ENCODE peak calls at places on chromosomes 6 and 20, in ten cellular contexts. P is astrocyte; W is HCT116; R is brain microvascular endothelial cell; E is left ventricle myocardium inferior; B is CD4-positive, alpha-beta T cell; G is K562; S is PC-3; D is uterus; V is heart right ventricle. X is an unnamed sample. For H3K27me3, the result is how much of the 10 kb centered on the place peaks cover.

GRCh38 chr6:43708857-43709653 is 21.5 kb upstream of the MRPS18A start:
- DNase-seq in E (no peak), G (no peak), P (peak), V (no peak), B (no peak), D (peak), R (peak), W (no peak), S (no peak), X (peak)

GRCh38 chr6:124149646-124150045 is 346.0 kb downstream of the NKAIN2 start:
- DNase-seq in S (no peak), D (no peak), R (no peak), P (no peak), W (no peak), B (no peak), E (no peak), V (no peak), G (no peak), X (no peak)

GRCh38 chr6:39128106-39128505 is 13.1 kb upstream of the SAYSD1 start:
- DNase-seq in D (no peak), G (no peak), W (no peak), E (no peak), B (no peak), S (no peak), V (no peak), R (no peak), P (no peak), X (peak)

GRCh38 chr20:21430031-21430430 is 32.7 kb upstream of the NKX2-4 start:
- DNase-seq in B (no peak), D (no peak), P (no peak), E (no peak), W (no peak), R (no peak), V (no peak), S (no peak), G (no peak), X (no peak)

GRCh38 chr6:150667977-150668716 is 68.5 kb downstream of the PLEKHG1 start:
- DNase-seq in E (peak), V (peak), W (peak), D (peak), R (peak), G (no peak), S (peak), P (peak), B (no peak), X (peak)

GRCh38 chr6:13420269-13420668 is 67.1 kb downstream of the GFOD1 start:
- DNase-seq in S (no peak), V (no peak), G (no peak), B (no peak), D (no peak), E (no peak), P (no peak), W (no peak), R (no peak), X (no peak)

GRCh38 chr6:113742342-113742741 is 114.8 kb upstream of the MARCKS start:
- DNase-seq in V (no peak), E (no peak), G (no peak), B (no peak), D (no peak), P (no peak), W (no peak), S (no peak), R (no peak), X (no peak)

GRCh38 chr6:158769696-158770446 is 49.3 kb downstream of the EZR start:
- DNase-seq in W (no peak), S (no peak), B (no peak), V (peak), E (peak), D (no peak), P (peak), G (no peak), R (no peak), X (no peak)

GRCh38 chr6:35177586-35177985 is 36.2 kb upstream of the SCUBE3 start:
- DNase-seq in E (no peak), G (no peak), V (no peak), P (no peak), W (no peak), R (no peak), S (peak), D (no peak), B (no peak), X (peak)

GRCh38 chr6:144651219-144651618 is 366.1 kb downstream of the UTRN start:
- DNase-seq in D (no peak), G (no peak), B (no peak), S (no peak), P (no peak), V (no peak), W (no peak), R (no peak), E (no peak), X (no peak)

GRCh38 chr6:142827356-142827755 is 117.6 kb downstream of the HIVEP2 start:
- DNase-seq in W (no peak), V (peak), P (no peak), D (peak), G (no peak), S (no peak), R (no peak), B (no peak), E (peak), X (no peak)

GRCh38 chr6:169473663-169474062 is 220.0 kb upstream of the THBS2 start:
- DNase-seq in V (no peak), B (no peak), D (no peak), W (no peak), S (no peak), E (no peak), G (no peak), P (no peak), R (no peak), X (no peak)

GRCh38 chr20:24814556-24815195 is 134.4 kb upstream of the CST7 start:
- DNase-seq in D (no peak), G (no peak), P (no peak), V (no peak), B (no peak), R (no peak), W (no peak), S (no peak), E (no peak), X (no peak)

GRCh38 chr20:23669866-23670265 is 19.0 kb downstream of the CST4 start:
- DNase-seq in R (no peak), D (no peak), W (no peak), P (no peak), B (no peak), S (no peak), V (no peak), E (no peak), G (no peak), X (no peak)

GRCh38 chr6:111837641-111838500 is 35.4 kb downstream of the FYN start:
- DNase-seq in G (no peak), W (no peak), E (no peak), D (no peak), V (no peak), B (no peak), R (no peak), S (no peak), P (no peak), X (no peak)

GRCh38 chr20:59253779-59254319 is 46.6 kb upstream of the EDN3 start:
- DNase-seq in V (no peak), B (peak), D (no peak), R (no peak), S (peak), P (no peak), W (no peak), G (no peak), E (no peak), X (no peak)

GRCh38 chr20:19858972-19859371 is 100.9 kb downstream of the RIN2 start:
- DNase-seq in S (peak), W (no peak), B (no peak), D (no peak), G (no peak), P (peak), R (peak), E (no peak), V (no peak), X (peak)

GRCh38 chr6:25411316-25411961 is 132.3 kb downstream of the CARMIL1 start:
- DNase-seq in B (no peak), P (no peak), S (no peak), G (no peak), D (no peak), E (no peak), R (no peak), W (no peak), V (no peak), X (no peak)

GRCh38 chr6:56742122-56742791 is 99.6 kb upstream of the DST start:
- DNase-seq in W (no peak), D (no peak), R (no peak), B (no peak), S (peak), V (no peak), P (no peak), E (no peak), G (no peak), X (peak)

GRCh38 chr20:54140927-54141566 is 32.7 kb downstream of the CYP24A1 start:
- DNase-seq in G (no peak), E (no peak), D (no peak), V (no peak), R (no peak), P (peak), B (no peak), W (no peak), S (peak), X (peak)

GRCh38 chr6:73487473-73487872 is 25.9 kb downstream of the MTO1 start:
- DNase-seq in R (no peak), E (no peak), W (no peak), G (no peak), S (no peak), P (no peak), B (no peak), D (no peak), V (no peak), X (no peak)

GRCh38 chr6:140253096-140253495 is 878.6 kb upstream of the CITED2 start:
- DNase-seq in D (no peak), V (no peak), P (peak), G (no peak), W (no peak), E (no peak), B (no peak), R (no peak), S (peak), X (peak)

GRCh38 chr20:17985388-17986018 is 16.7 kb downstream of the MGME1 start:
- DNase-seq in E (no peak), R (no peak), G (no peak), V (no peak), B (no peak), W (no peak), P (no peak), S (peak), D (no peak), X (no peak)

GRCh38 chr6:39961178-39961577 is 26.9 kb upstream of the MOCS1 start:
- DNase-seq in E (peak), R (peak), G (no peak), P (peak), V (peak), B (no peak), S (no peak), D (no peak), W (no peak), X (peak)

GRCh38 chr6:69852706-69853105 is 13.7 kb upstream of the COL19A1 start:
- DNase-seq in W (no peak), R (no peak), S (no peak), D (no peak), B (no peak), E (no peak), P (no peak), V (no peak), G (no peak), X (no peak)

GRCh38 chr6:27986928-27987725 is 30.1 kb downstream of the OR2B6 start:
- DNase-seq in P (peak), D (no peak), W (no peak), R (peak), S (peak), G (no peak), B (no peak), E (no peak), V (no peak), X (peak)

GRCh38 chr6:118319890-118320289 is 228.2 kb upstream of the PLN start:
- DNase-seq in P (no peak), B (no peak), R (no peak), V (no peak), E (no peak), D (no peak), S (no peak), G (no peak), W (no peak), X (no peak)

GRCh38 chr6:147787407-147787806 is 278.9 kb downstream of the SAMD5 start:
- DNase-seq in V (no peak), R (no peak), W (no peak), D (no peak), P (no peak), S (peak), E (no peak), G (no peak), B (no peak), X (no peak)

GRCh38 chr6:12818324-12818723 is 101.8 kb downstream of the PHACTR1 start:
- DNase-seq in G (no peak), S (no peak), E (no peak), P (peak), R (no peak), D (no peak), V (no peak), B (no peak), W (no peak), X (no peak)

GRCh38 chr6:146904596-146904995 is 299.6 kb upstream of the STXBP5 start:
- DNase-seq in G (no peak), S (no peak), E (no peak), P (no peak), B (no peak), R (no peak), V (no peak), D (no peak), W (no peak), X (peak)

GRCh38 chr6:109336221-109336955 is 45.9 kb downstream of the CD164 start:
- DNase-seq in D (no peak), B (no peak), P (no peak), V (no peak), E (no peak), W (peak), G (no peak), S (peak), R (peak), X (peak)

GRCh38 chr6:14664112-14664592 is 546.6 kb downstream of the CD83 start:
- DNase-seq in P (no peak), D (no peak), G (no peak), V (no peak), W (no peak), S (no peak), E (no peak), B (peak), R (no peak), X (no peak)

GRCh38 chr6:166969390-166970002 is 13.1 kb upstream of the RNASET2 start:
- DNase-seq in B (no peak), G (no peak), W (no peak), E (no peak), V (no peak), R (no peak), P (no peak), S (no peak), D (no peak), X (no peak)

GRCh38 chr20:64239449-64240242 is 15.9 kb upstream of the PCMTD2 start:
- DNase-seq in R (no peak), D (no peak), B (no peak), E (no peak), P (no peak), V (no peak), G (no peak), S (no peak), W (no peak), X (no peak)

GRCh38 chr6:108654465-108655106 is 93.9 kb downstream of the FOXO3 start:
- DNase-seq in B (no peak), E (no peak), D (no peak), R (no peak), S (no peak), P (peak), V (no peak), G (no peak), W (no peak), X (no peak)

GRCh38 chr20:57620274-57620990 is at the start of gene ZBP1:
- DNase-seq in V (no peak), E (no peak), D (no peak), P (no peak), S (no peak), W (no peak), G (no peak), B (peak), R (no peak), X (no peak)
- H3K27me3 ChIP-seq in V (under half), E (half or more), D (under half), P (under half), S (under half), W (under half), G (half or more), B (under half), R (under half), X (under half)

GRCh38 chr6:32087574-32088486 is 21.3 kb downstream of the TNXB start:
- DNase-seq in R (peak), B (peak), E (peak), D (peak), S (peak), V (peak), G (peak), W (peak), P (no peak), X (no peak)
- H3K27me3 ChIP-seq in R (half or more), B (under half), E (under half), D (under half), S (under half), V (under half), G (under half), W (under half), P (half or more), X (under half)

GRCh38 chr20:62507991-62508640 is 32.3 kb upstream of the GATA5 start:
- DNase-seq in G (no peak), B (no peak), D (no peak), E (no peak), V (peak), R (no peak), W (no peak), P (no peak), S (no peak), X (no peak)

GRCh38 chr20:62506087-62506486 is 30.3 kb upstream of the GATA5 start:
- DNase-seq in V (no peak), G (no peak), W (no peak), S (no peak), R (no peak), P (no peak), B (no peak), E (no peak), D (no peak), X (no peak)

GRCh38 chr20:62508641-62509051 is 32.9 kb upstream of the GATA5 start:
- DNase-seq in R (no peak), V (peak), D (no peak), B (no peak), W (no peak), E (no peak), S (no peak), G (no peak), P (no peak), X (no peak)

GRCh38 chr20:62506791-62507190 is 31.0 kb upstream of the GATA5 start:
- DNase-seq in R (no peak), D (no peak), G (no peak), V (peak), E (no peak), S (no peak), W (no peak), B (no peak), P (no peak), X (no peak)

GRCh38 chr20:62507323-62507722 is 31.5 kb upstream of the GATA5 start:
- DNase-seq in P (no peak), S (no peak), V (peak), R (no peak), W (no peak), E (no peak), D (no peak), B (no peak), G (peak), X (no peak)
- H3K27me3 ChIP-seq in P (under half), S (under half), V (under half), R (under half), W (under half), E (under half), D (under half), B (under half), G (under half), X (under half)

GRCh38 chr20:46023148-46023484 is 5.9 kb upstream of the SLC12A5 start:
- DNase-seq in E (no peak), D (no peak), W (no peak), R (no peak), P (no peak), G (no peak), S (no peak), B (no peak), V (no peak), X (no peak)
- H3K27me3 ChIP-seq in E (half or more), D (under half), W (under half), R (under half), P (under half), G (under half), S (under half), B (half or more), V (half or more), X (under half)

DNA sequence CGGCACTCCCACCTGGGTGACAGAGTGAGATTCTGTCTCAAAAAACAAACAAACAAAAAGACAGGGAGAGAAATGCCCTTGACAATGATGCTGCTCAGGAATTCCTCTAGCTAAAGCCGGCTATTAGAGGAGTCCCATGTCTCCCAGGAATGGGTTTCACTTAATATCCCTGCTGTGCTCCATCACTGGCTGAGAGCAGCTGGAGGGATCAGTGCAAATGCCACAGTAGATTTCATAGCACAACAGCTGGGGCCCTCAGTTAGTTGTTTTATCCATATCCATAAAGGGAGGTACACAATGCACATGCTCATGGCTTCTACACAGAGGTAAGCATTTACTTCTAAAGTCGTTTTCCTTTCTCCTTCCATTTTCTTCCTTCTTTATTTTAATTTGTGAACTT is 742.0 kb upstream of the POU3F2 start:
- DNase-seq in D (no peak), P (no peak), W (no peak), V (no peak), G (no peak), E (no peak), S (no peak), R (no peak), B (no peak), X (no peak)
- H3K27me3 ChIP-seq in D (under half), P (under half), W (under half), V (under half), G (under half), E (under half), S (under half), R (under half), B (under half), X (under half)

DNA sequence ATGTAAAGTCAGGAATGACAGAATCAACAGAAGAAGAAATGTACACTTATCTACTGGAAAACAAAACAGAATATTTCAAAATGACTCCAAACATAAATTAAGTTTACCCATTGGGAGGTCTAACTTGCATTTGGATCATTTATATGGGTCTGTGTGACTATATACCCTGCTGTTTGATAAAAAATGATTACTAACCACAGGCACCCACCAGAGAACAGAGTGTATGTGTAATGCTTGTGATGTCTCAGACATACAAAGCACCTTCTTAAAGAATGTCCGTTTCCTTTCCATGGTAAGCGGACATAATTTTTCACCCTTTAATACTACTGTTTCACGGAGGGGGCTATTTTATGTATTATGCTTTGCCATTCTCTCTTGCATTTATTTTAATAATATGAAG is 19.2 kb downstream of the SIM1 start:
- DNase-seq in R (no peak), V (no peak), B (no peak), W (no peak), G (no peak), S (no peak), D (no peak), E (no peak), P (no peak), X (no peak)
- H3K27me3 ChIP-seq in R (half or more), V (half or more), B (half or more), W (under half), G (under half), S (under half), D (under half), E (half or more), P (half or more), X (under half)

GRCh38 chr6:36336210-36336588 is 489 bp downstream of the BNIP5 start:
- DNase-seq in W (no peak), P (no peak), E (no peak), S (no peak), G (no peak), D (no peak), V (no peak), R (no peak), B (no peak), X (no peak)
- H3K27me3 ChIP-seq in W (under half), P (half or more), E (half or more), S (under half), G (half or more), D (under half), V (under half), R (under half), B (under half), X (half or more)

GRCh38 chr6:3230275-3231212 is 3.1 kb upstream of the TUBB2B start:
- DNase-seq in W (no peak), P (peak), V (no peak), B (no peak), R (peak), S (no peak), E (no peak), D (no peak), G (no peak), X (peak)
- H3K27me3 ChIP-seq in W (under half), P (half or more), V (half or more), B (half or more), R (half or more), S (half or more), E (half or more), D (under half), G (half or more), X (half or more)

GRCh38 chr20:38644588-38644987 is 43.0 kb downstream of the ARHGAP40 start:
- DNase-seq in V (no peak), E (no peak), W (no peak), G (no peak), D (no peak), B (no peak), P (no peak), S (no peak), R (no peak), X (no peak)
- H3K27me3 ChIP-seq in V (under half), E (half or more), W (under half), G (under half), D (under half), B (under half), P (under half), S (under half), R (under half), X (half or more)

GRCh38 chr20:48829940-48830339 is 2.1 kb upstream of the PREX1 start:
- DNase-seq in E (no peak), S (no peak), R (no peak), G (no peak), D (no peak), P (no peak), V (no peak), W (no peak), B (no peak), X (no peak)

GRCh38 chr20:48830826-48831318 is 3.1 kb upstream of the PREX1 start:
- DNase-seq in G (no peak), B (no peak), S (no peak), R (no peak), D (no peak), P (no peak), W (no peak), E (no peak), V (no peak), X (no peak)

GRCh38 chr20:48826883-48827771 is 672 bp downstream of the PREX1 start:
- DNase-seq in D (no peak), R (no peak), P (no peak), S (peak), B (no peak), G (no peak), V (peak), W (no peak), E (no peak), X (peak)

GRCh38 chr20:48827880-48828733 is at the start of gene PREX1:
- DNase-seq in W (no peak), S (peak), V (peak), B (peak), P (peak), E (peak), G (peak), R (peak), D (peak), X (peak)

GRCh38 chr20:48828734-48829460 is 1.1 kb upstream of the PREX1 start:
- DNase-seq in S (no peak), V (no peak), W (no peak), E (no peak), D (no peak), R (no peak), G (no peak), P (no peak), B (no peak), X (no peak)
- H3K27me3 ChIP-seq in S (under half), V (under half), W (under half), E (under half), D (under half), R (under half), G (under half), P (under half), B (under half), X (under half)

X was measured in GM23248.